ENCODE peak calls at places on chromosomes 6 and 20, in seven cellular contexts. O, D, L, E, H, X and G are unnamed samples.

GRCh38 chr6:135261872-135262725 is 81.0 kb downstream of the MYB start:
- DNase-seq in O (no peak), D (no peak), L (no peak), E (no peak), H (no peak), X (no peak), G (no peak)

GRCh38 chr20:25695532-25696383 is 895 bp downstream of the ZNF337 start:
- DNase-seq in O (no peak), D (no peak), L (no peak), E (no peak), H (peak), X (no peak), G (no peak)

GRCh38 chr6:53059648-53060589 is 5.3 kb upstream of the FBXO9 start:
- DNase-seq in O (no peak), D (no peak), L (no peak), E (no peak), H (no peak), X (no peak), G (no peak)

GRCh38 chr20:20864346-20865096 is 152.1 kb upstream of the RALGAPA2 start:
- DNase-seq in O (no peak), D (no peak), L (no peak), E (no peak), H (no peak), X (no peak), G (no peak)

GRCh38 chr20:11159728-11160127 is 485.9 kb upstream of the JAG1 start:
- DNase-seq in O (no peak), D (no peak), L (no peak), E (peak), H (no peak), X (no peak), G (no peak)

GRCh38 chr20:34705383-34706021 is 1.4 kb downstream of the TP53INP2 start:
- DNase-seq in O (peak), D (peak), L (peak), E (no peak), H (no peak), X (no peak), G (peak)

GRCh38 chr6:54244430-54244829 is 63.8 kb upstream of the TINAG start:
- DNase-seq in O (no peak), D (no peak), L (no peak), E (no peak), H (no peak), X (no peak), G (peak)

GRCh38 chr20:46746972-46747371 is 37.5 kb downstream of the SLC2A10 start:
- DNase-seq in O (peak), D (no peak), L (no peak), E (no peak), H (no peak), X (no peak), G (no peak)

GRCh38 chr6:25713802-25714201 is 40.7 kb upstream of the SLC17A4 start:
- DNase-seq in O (no peak), D (no peak), L (no peak), E (no peak), H (no peak), X (no peak), G (no peak)

GRCh38 chr20:51811514-51811913 is 9.2 kb upstream of the SALL4 start:
- DNase-seq in O (no peak), D (no peak), L (no peak), E (no peak), H (no peak), X (no peak), G (no peak)

GRCh38 chr20:51807864-51808263 is 5.5 kb upstream of the SALL4 start:
- DNase-seq in O (no peak), D (no peak), L (no peak), E (no peak), H (no peak), X (no peak), G (no peak)

GRCh38 chr20:51811040-51811351 is 8.7 kb upstream of the SALL4 start:
- DNase-seq in O (no peak), D (no peak), L (no peak), E (no peak), H (no peak), X (no peak), G (no peak)

GRCh38 chr20:51812861-51813260 is 10.5 kb upstream of the SALL4 start:
- DNase-seq in O (no peak), D (no peak), L (no peak), E (no peak), H (no peak), X (no peak), G (no peak)

DNA sequence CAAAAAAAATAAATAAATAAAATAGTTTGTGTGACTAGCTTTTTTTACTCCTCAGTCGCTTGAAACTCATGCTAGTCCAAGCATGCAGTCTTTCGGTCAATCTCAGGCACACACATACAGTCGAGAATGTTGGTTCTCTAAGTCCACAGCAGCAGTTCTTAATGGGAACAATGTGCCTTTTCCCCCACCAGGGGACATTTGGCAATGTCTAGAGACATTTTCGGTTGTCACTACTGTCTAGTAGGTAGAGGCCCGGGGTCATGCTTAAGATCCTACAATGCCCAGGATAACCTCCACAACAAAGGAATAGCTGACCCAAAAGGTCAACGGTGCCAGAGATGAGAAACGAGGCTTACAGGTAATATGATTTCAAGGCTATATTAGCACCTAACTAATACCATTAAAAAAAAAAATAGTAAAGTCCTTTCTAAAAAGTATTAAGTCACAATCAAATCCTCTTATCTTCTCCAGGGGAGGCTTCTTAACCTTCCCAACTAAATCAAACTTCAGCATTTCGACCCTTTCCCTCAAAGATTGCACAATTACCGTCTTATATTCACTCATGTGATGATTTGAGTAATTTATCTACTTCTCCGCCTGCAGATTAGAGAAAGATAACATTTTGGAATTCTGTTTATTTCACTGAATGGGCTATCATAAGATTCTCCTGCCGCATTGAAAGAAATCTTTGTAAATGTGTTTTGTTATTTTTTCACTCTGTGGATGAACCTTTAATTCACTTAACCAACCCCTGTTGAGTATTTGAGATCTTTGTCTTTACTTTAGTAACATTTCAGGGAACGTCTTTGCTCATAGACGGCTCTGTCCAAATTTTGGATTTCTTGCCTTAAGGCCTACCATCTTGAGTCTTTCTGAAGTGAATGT is 8.1 kb upstream of the SALL4 start:
- DNase-seq in O (no peak), D (peak), L (no peak), E (no peak), H (no peak), X (no peak), G (no peak)
- TF ChIP-seq CTCF in O (peak), D (peak), L (no peak), E (no peak), H (peak), X (no peak), G (no peak)

GRCh38 chr6:157134402-157135074 is 188.8 kb downstream of the TMEM242 start:
- DNase-seq in O (no peak), D (no peak), L (no peak), E (no peak), H (no peak), X (no peak), G (no peak)

GRCh38 chr6:157137501-157137900 is 185.8 kb downstream of the TMEM242 start:
- DNase-seq in O (no peak), D (no peak), L (no peak), E (no peak), H (no peak), X (no peak), G (no peak)

GRCh38 chr6:157135691-157136090 is 187.6 kb downstream of the TMEM242 start:
- DNase-seq in O (no peak), D (no peak), L (no peak), E (no peak), H (no peak), X (no peak), G (no peak)

GRCh38 chr6:157143171-157143884 is 180.0 kb downstream of the TMEM242 start:
- DNase-seq in O (no peak), D (no peak), L (peak), E (no peak), H (peak), X (no peak), G (no peak)

DNA sequence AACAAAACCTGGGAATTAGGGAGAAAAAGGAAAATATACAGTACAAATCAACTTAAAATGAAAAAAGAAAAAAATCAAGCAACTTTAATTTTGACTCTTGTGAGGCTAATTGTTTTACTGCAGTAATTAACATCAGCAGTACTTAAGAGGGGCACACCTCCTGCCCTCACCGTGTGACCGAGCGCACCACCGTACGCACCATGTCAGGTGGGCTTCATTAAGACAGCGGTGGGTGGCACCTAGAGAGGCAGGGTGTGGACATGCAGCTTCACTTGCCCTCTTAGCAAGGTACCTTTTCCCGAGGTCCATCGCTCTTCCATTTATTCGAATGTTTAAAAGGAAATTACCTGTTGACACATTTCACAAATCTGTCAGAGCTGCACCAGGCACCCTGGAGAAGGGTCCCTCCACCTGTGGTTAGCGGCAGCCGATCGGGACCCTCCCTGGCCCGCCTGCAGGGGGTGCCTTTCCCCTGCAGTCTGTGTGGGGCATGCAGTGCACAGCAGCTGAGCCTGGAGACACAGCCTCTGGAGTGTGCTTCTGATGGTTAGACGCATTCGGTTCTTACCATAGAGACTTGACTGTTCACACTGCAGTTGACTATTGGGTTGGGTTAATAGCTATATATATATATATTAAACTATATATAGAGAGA is 184.1 kb downstream of the TMEM242 start:
- DNase-seq in O (no peak), D (peak), L (no peak), E (no peak), H (peak), X (no peak), G (no peak)
- TF ChIP-seq CTCF in O (no peak), D (peak), L (peak), E (no peak), H (peak), X (peak), G (no peak)

GRCh38 chr6:111580826-111581505 is 24.7 kb downstream of the TRAF3IP2 start:
- DNase-seq in O (no peak), D (peak), L (no peak), E (no peak), H (peak), X (no peak), G (no peak)

GRCh38 chr6:111580401-111580800 is 25.3 kb downstream of the TRAF3IP2 start:
- DNase-seq in O (no peak), D (no peak), L (no peak), E (no peak), H (no peak), X (no peak), G (no peak)

GRCh38 chr6:111581957-111582356 is 23.7 kb downstream of the TRAF3IP2 start:
- DNase-seq in O (no peak), D (no peak), L (no peak), E (no peak), H (no peak), X (no peak), G (no peak)

GRCh38 chr6:111583221-111583620 is 22.5 kb downstream of the TRAF3IP2 start:
- DNase-seq in O (no peak), D (no peak), L (no peak), E (no peak), H (no peak), X (no peak), G (no peak)

GRCh38 chr6:111579816-111580215 is 25.9 kb downstream of the TRAF3IP2 start:
- DNase-seq in O (no peak), D (no peak), L (no peak), E (no peak), H (no peak), X (no peak), G (no peak)
- TF ChIP-seq CTCF in O (no peak), D (no peak), L (no peak), E (no peak), H (no peak), X (no peak), G (no peak)

GRCh38 chr6:156859686-156860085 is 82.5 kb downstream of the ARID1B start:
- DNase-seq in O (no peak), D (no peak), L (no peak), E (no peak), H (no peak), X (no peak), G (no peak)

GRCh38 chr6:156864557-156864956 is 87.4 kb downstream of the ARID1B start:
- DNase-seq in O (no peak), D (no peak), L (no peak), E (no peak), H (no peak), X (no peak), G (no peak)

GRCh38 chr6:156865019-156865629 is 87.9 kb downstream of the ARID1B start:
- DNase-seq in O (no peak), D (no peak), L (no peak), E (no peak), H (no peak), X (no peak), G (no peak)

GRCh38 chr6:156863504-156863903 is 86.3 kb downstream of the ARID1B start:
- DNase-seq in O (no peak), D (no peak), L (no peak), E (no peak), H (no peak), X (no peak), G (no peak)

DNA sequence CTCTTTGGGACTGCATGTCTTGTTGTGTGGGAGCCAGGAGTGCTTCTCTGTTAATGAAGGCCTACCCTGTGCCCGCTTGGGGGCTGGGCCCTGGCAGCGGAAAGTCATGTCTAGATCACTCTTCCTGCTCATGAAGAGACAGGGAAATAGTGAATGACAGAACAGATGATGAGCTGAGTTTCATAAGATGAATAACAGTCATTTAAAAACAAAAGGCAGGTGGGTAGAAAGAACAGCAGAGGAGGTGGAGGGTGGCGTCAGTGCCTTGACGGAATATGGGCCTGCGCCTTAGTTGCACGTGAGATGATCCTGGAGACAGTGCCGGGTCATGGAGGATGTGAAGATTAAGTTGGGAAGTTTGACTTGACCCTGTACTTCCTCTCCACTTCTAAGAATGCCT is 85.5 kb downstream of the ARID1B start:
- DNase-seq in O (no peak), D (no peak), L (no peak), E (no peak), H (no peak), X (no peak), G (no peak)
- TF ChIP-seq CTCF in O (no peak), D (no peak), L (no peak), E (no peak), H (no peak), X (no peak), G (no peak)

GRCh38 chr6:32803416-32803815 is 13.4 kb downstream of the HLA-DOB start:
- DNase-seq in O (no peak), D (no peak), L (no peak), E (no peak), H (no peak), X (no peak), G (no peak)

DNA sequence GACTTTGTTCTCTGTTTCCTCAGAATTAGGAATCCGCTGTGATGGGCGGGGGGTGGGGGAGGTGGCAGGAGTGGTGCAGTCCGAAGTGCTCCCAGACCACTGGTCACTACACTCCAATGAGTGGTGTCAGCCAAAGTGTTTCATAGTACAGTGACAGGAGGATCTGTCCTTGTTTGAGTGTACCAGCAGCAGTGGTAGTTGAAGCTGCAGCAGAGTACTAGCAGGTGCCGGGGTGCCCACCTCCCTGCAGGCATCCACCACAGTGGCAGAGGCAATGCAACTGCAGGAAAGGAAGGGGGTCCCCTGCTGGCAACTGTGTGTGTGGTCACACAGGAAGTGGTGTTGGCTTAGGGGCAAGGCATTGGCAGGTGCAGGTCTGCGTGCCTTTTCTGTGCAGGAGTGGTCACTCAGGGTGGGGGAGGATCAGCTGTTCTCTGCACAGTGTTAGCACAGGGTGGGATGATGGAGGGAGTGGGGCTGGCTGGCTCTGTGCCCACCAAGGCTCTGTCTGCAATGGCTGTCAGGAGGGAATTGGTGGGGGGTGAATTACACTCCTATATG is 9.7 kb downstream of the HLA-DOB start:
- DNase-seq in O (no peak), D (peak), L (no peak), E (no peak), H (no peak), X (no peak), G (no peak)
- TF ChIP-seq CTCF in O (no peak), D (peak), L (no peak), E (no peak), H (no peak), X (no peak), G (no peak)

GRCh38 chr6:143229402-143229801 is 168.7 kb downstream of the AIG1 start:
- DNase-seq in O (no peak), D (no peak), L (no peak), E (no peak), H (no peak), X (no peak), G (no peak)

GRCh38 chr6:143234686-143235085 is 174.0 kb downstream of the AIG1 start:
- DNase-seq in O (no peak), D (no peak), L (no peak), E (no peak), H (no peak), X (no peak), G (no peak)

GRCh38 chr6:143233563-143234285 is 173.0 kb downstream of the AIG1 start:
- DNase-seq in O (no peak), D (no peak), L (no peak), E (peak), H (no peak), X (peak), G (no peak)

GRCh38 chr6:143236151-143236788 is 175.6 kb downstream of the AIG1 start:
- DNase-seq in O (no peak), D (peak), L (no peak), E (no peak), H (peak), X (peak), G (no peak)

DNA sequence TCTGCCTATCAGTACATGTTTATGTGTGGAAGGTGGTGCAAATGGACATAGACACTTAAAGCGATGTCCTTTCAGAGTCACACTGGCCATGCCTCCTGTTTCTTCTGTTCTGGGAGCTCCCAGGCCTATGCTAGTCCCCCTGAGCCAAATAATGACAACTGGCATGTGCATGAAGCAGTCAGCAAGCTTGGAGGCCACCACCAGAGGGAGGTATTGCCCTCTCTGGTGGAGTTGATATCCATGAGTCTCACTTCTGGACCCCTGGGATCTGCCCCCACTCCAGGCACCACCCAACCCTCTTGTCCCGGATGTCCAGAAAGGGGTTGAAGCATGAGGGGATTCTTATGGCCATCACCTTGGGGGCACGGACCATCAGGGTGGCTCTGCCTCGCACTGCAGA is 172.2 kb downstream of the AIG1 start:
- DNase-seq in O (peak), D (peak), L (no peak), E (peak), H (peak), X (peak), G (peak)
- TF ChIP-seq CTCF in O (peak), D (peak), L (peak), E (no peak), H (peak), X (peak), G (peak)

DNA sequence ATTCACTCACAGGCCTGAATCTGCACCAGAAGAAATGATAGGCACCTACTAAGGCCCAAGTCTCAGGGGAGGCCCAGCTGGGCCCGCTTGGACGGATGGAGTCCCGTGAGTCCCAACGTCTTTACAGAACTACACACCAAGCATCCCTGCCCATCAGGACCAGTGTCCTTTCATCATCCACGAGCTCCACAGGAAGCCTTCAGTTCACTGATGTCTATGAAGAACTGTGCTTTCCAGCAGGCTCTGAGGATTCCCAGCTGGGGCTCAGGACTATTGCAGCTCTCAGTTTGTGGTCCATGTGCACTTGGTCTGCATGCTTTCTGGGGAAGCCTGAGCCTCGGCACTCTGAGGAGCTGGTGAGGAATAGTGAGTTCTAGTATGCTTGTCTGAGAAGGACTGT is 177.4 kb downstream of the THBS2 start:
- DNase-seq in O (no peak), D (no peak), L (no peak), E (no peak), H (no peak), X (no peak), G (no peak)
- TF ChIP-seq CTCF in O (no peak), D (no peak), L (no peak), E (no peak), H (no peak), X (no peak), G (no peak)

GRCh38 chr6:17469006-17469972 is 75.9 kb downstream of the CAP2 start:
- DNase-seq in O (no peak), D (no peak), L (no peak), E (no peak), H (no peak), X (no peak), G (no peak)
- TF ChIP-seq CTCF in O (no peak), D (peak), L (peak), E (no peak), H (no peak), X (no peak), G (no peak)